ENCODE peak calls at places on chromosomes 12 and 14, in eight cellular contexts. One of them, this sample, is unnamed.

GRCh38 chr14:55877942-55878341 is 240.3 kb upstream of the PELI2 start:
- DNase-seq in A549: no peak
- DNase-seq in HCT116: no peak
- DNase-seq in right lobe of liver: no peak
- DNase-seq in NB4: no peak
- DNase-seq in transverse colon: no peak
- DNase-seq in lower leg skin: no peak
- DNase-seq in GM12878: no peak
- DNase-seq in this sample: no peak

GRCh38 chr12:114895822-114896221 is 211.8 kb upstream of the TBX3 start:
- DNase-seq in GM12878: no peak
- DNase-seq in A549: no peak
- DNase-seq in lower leg skin: no peak
- DNase-seq in HCT116: no peak
- DNase-seq in NB4: peak; percentile 6
- DNase-seq in transverse colon: no peak
- DNase-seq in right lobe of liver: no peak
- DNase-seq in this sample: no peak

GRCh38 chr14:24392327-24393098 is 6.3 kb upstream of the NYNRIN start:
- DNase-seq in lower leg skin: no peak
- DNase-seq in transverse colon: no peak
- DNase-seq in NB4: no peak
- DNase-seq in HCT116: peak; percentile 62
- DNase-seq in A549: peak; percentile 62
- DNase-seq in right lobe of liver: no peak
- DNase-seq in GM12878: no peak
- DNase-seq in this sample: no peak

GRCh38 chr12:55938826-55939501 is 8.0 kb downstream of the DGKA start:
- DNase-seq in NB4: no peak
- DNase-seq in A549: no peak
- DNase-seq in HCT116: no peak
- DNase-seq in right lobe of liver: no peak
- DNase-seq in lower leg skin: no peak
- DNase-seq in transverse colon: no peak
- DNase-seq in GM12878: no peak
- DNase-seq in this sample: no peak

GRCh38 chr12:92953747-92954146 is 24.7 kb upstream of the EEA1 start:
- DNase-seq in GM12878: no peak
- DNase-seq in A549: no peak
- DNase-seq in NB4: peak; percentile 29
- DNase-seq in lower leg skin: no peak
- DNase-seq in HCT116: no peak
- DNase-seq in transverse colon: no peak
- DNase-seq in right lobe of liver: no peak
- DNase-seq in this sample: peak; percentile 30

GRCh38 chr14:39603942-39604341 is 171.7 kb upstream of the FBXO33 start:
- DNase-seq in NB4: no peak
- DNase-seq in HCT116: no peak
- DNase-seq in right lobe of liver: no peak
- DNase-seq in A549: no peak
- DNase-seq in transverse colon: no peak
- DNase-seq in lower leg skin: no peak
- DNase-seq in GM12878: no peak
- DNase-seq in this sample: no peak

GRCh38 chr14:54209501-54210231 is 187.1 kb upstream of the CDKN3 start:
- DNase-seq in right lobe of liver: no peak
- DNase-seq in NB4: no peak
- DNase-seq in GM12878: no peak
- DNase-seq in A549: no peak
- DNase-seq in HCT116: no peak
- DNase-seq in lower leg skin: no peak
- DNase-seq in transverse colon: no peak
- DNase-seq in this sample: no peak

GRCh38 chr12:4763549-4763948 is 43.3 kb downstream of the GALNT8 start:
- DNase-seq in transverse colon: peak; percentile 25
- DNase-seq in HCT116: peak; percentile 45
- DNase-seq in lower leg skin: no peak
- DNase-seq in A549: peak; percentile 31
- DNase-seq in right lobe of liver: no peak
- DNase-seq in GM12878: no peak
- DNase-seq in NB4: no peak
- DNase-seq in this sample: no peak

GRCh38 chr14:102088012-102088792 is 1.4 kb upstream of the HSP90AA1 start:
- DNase-seq in transverse colon: peak; percentile 56
- DNase-seq in right lobe of liver: peak; percentile 70
- DNase-seq in A549: no peak
- DNase-seq in GM12878: peak; percentile 21
- DNase-seq in HCT116: no peak
- DNase-seq in NB4: peak; percentile 96
- DNase-seq in lower leg skin: peak; percentile 56
- DNase-seq in this sample: peak; percentile 66

GRCh38 chr12:58105225-58106119 is 164.1 kb downstream of the ATP23 start:
- DNase-seq in lower leg skin: no peak
- DNase-seq in A549: peak; percentile 14
- DNase-seq in HCT116: no peak
- DNase-seq in GM12878: no peak
- DNase-seq in NB4: no peak
- DNase-seq in right lobe of liver: no peak
- DNase-seq in transverse colon: no peak
- DNase-seq in this sample: no peak

GRCh38 chr12:108854055-108854452 is 3.3 kb downstream of the SSH1 start:
- DNase-seq in NB4: peak; percentile 61
- DNase-seq in GM12878: peak; percentile 52
- DNase-seq in right lobe of liver: no peak
- DNase-seq in HCT116: no peak
- DNase-seq in A549: no peak
- DNase-seq in transverse colon: no peak
- DNase-seq in lower leg skin: no peak
- DNase-seq in this sample: peak; percentile 68

GRCh38 chr12:108856170-108856427 is 1.3 kb downstream of the SSH1 start:
- DNase-seq in right lobe of liver: peak; percentile 40
- DNase-seq in HCT116: no peak
- DNase-seq in lower leg skin: no peak
- DNase-seq in GM12878: no peak
- DNase-seq in NB4: no peak
- DNase-seq in A549: no peak
- DNase-seq in transverse colon: no peak
- DNase-seq in this sample: no peak

GRCh38 chr12:108853426-108853825 is 4.0 kb downstream of the SSH1 start:
- DNase-seq in NB4: no peak
- DNase-seq in right lobe of liver: no peak
- DNase-seq in HCT116: no peak
- DNase-seq in lower leg skin: no peak
- DNase-seq in GM12878: no peak
- DNase-seq in A549: no peak
- DNase-seq in transverse colon: no peak
- DNase-seq in this sample: no peak

GRCh38 chr12:108855284-108856169 is 1.9 kb downstream of the SSH1 start:
- DNase-seq in NB4: peak; percentile 96
- DNase-seq in A549: no peak
- DNase-seq in HCT116: no peak
- DNase-seq in lower leg skin: no peak
- DNase-seq in GM12878: no peak
- DNase-seq in right lobe of liver: no peak
- DNase-seq in transverse colon: no peak
- DNase-seq in this sample: peak; percentile 61

DNA sequence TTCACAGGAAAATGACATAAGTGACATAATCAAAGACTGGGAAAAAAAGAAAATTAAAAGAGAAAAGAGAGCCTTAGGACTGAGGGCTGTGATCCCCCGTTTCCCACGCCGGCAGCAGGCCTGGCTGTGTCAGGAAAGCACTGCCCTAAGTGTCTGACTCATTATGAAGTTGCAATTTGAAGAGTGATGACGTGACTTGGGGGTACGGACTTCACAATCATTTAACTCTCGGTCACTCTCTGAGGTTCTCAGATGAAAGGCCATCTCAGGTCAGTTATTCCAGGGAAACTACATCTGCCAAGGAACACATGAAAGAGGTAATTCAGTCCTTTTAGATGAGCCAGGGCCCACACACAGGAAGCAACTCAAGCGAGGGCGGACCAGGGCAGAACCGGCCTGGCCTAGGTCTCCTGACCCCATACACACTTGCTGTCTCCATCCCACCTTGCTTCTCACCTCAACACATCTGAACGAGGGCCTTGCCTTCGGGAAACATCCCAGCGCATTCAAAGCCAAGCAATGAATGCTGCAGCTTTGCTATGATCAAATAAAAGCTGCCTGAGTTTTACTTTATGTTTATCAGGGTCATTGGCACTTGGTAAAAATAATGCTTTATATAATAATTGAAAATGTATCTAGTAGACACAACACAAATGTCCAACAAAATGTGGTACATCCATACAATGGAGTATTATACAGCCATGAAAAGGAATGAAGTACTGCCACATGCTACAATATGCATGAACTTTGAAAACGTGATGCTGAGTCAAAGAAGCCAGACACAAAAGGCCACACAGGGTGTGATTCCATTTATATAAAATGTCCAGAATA is 2.7 kb downstream of the SSH1 start:
- DNase-seq in GM12878: peak; percentile 83
- DNase-seq in transverse colon: no peak
- DNase-seq in NB4: no peak
- DNase-seq in A549: peak; percentile 75
- DNase-seq in lower leg skin: no peak
- DNase-seq in right lobe of liver: peak; percentile 53
- DNase-seq in HCT116: peak; percentile 98
- DNase-seq in this sample: peak; percentile 46
- TF ChIP-seq POLR2A in GM12878: no peak
- TF ChIP-seq POLR2A in transverse colon: peak; percentile 10
- TF ChIP-seq POLR2A in NB4: no peak
- TF ChIP-seq POLR2A in A549: no peak
- TF ChIP-seq POLR2A in lower leg skin: no peak
- TF ChIP-seq POLR2A in right lobe of liver: no peak
- TF ChIP-seq POLR2A in HCT116: no peak
- TF ChIP-seq POLR2A in this sample: no peak

DNA sequence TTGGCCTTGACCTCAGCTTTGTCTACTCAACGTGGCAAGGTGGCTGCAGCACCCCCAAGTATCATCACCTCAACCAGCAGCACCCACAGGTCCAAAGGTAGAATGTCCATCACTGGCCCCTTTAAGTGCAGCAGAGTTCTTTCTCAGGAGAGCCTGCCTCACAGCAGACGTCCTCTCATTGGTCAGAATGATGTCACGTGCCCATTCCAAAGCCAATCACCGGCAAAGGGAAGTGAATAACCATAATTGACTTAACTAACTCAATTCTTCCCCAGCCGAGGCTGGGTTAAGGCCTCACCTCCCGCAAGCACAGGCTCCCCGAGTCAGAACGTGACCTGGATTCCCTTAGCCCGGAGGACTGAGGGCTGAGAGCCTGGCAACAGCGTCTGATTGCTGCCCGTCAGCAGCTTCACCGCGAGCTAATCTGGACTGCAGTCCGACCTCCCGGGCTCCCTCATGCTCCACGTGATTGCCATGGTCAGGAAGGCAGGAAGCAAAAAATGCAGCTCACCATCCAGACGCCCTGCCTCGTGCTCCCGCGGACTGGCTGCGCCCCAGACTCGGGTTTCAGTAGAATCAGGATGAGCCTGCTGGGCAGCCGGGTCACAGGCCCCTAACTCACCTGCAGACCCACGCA is 92.1 kb upstream of the FZD10 start:
- DNase-seq in GM12878: no peak
- DNase-seq in right lobe of liver: no peak
- DNase-seq in NB4: peak; percentile 15
- DNase-seq in transverse colon: no peak
- DNase-seq in lower leg skin: peak; percentile 46
- DNase-seq in A549: no peak
- DNase-seq in HCT116: no peak
- DNase-seq in this sample: no peak
- TF ChIP-seq POLR2A in GM12878: no peak
- TF ChIP-seq POLR2A in right lobe of liver: no peak
- TF ChIP-seq POLR2A in NB4: no peak
- TF ChIP-seq POLR2A in transverse colon: no peak
- TF ChIP-seq POLR2A in lower leg skin: no peak
- TF ChIP-seq POLR2A in A549: no peak
- TF ChIP-seq POLR2A in HCT116: no peak
- TF ChIP-seq POLR2A in this sample: no peak

DNA sequence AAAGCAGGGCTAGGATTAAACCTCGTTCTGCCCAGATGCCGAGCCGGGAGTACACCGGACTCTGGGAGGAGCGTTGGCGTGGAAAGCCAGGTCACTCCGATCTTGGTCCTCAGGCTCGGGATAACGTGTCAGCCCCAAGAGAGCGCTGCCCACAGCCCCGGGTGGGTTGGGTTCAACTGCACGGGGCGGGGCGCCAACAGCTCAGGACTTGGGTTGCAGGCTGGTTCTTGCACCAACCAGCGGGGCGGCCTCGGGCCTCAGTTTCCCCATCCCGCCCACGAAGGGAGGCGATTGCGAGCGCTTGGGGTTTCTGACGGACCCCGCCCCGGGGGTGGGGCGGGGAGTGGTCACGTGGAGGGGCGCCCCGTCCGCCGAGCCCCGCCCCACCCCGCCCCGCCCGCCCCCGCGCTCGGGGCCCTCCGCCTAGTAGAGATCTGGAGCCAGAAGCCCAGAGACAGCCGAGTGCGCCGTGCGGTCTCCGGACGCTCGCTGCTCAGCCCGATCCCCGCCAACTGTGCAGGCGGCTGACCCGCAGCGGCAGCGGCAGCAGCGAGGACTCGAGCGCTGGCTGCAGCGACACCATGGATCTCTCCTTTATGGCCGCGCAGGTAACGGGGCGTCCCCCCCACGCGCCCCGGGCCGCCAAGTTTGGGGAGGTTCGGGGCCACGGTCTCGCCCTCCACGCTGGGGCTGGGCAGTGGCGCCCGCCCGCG is at the start of gene C14orf132:
- DNase-seq in A549: peak; percentile 52
- DNase-seq in lower leg skin: peak; percentile 50
- DNase-seq in HCT116: peak; percentile 18
- DNase-seq in GM12878: no peak
- DNase-seq in NB4: no peak
- DNase-seq in transverse colon: peak; percentile 67
- DNase-seq in right lobe of liver: peak; percentile 86
- DNase-seq in this sample: peak; percentile 13
- TF ChIP-seq POLR2A in A549: peak; percentile 57
- TF ChIP-seq POLR2A in lower leg skin: no peak
- TF ChIP-seq POLR2A in HCT116: peak; percentile 49
- TF ChIP-seq POLR2A in GM12878: peak; percentile 55
- TF ChIP-seq POLR2A in NB4: no peak
- TF ChIP-seq POLR2A in transverse colon: peak; percentile 46
- TF ChIP-seq POLR2A in right lobe of liver: peak; percentile 81
- TF ChIP-seq POLR2A in this sample: no peak

GRCh38 chr14:103333754-103334643 is at the start of gene EIF5:
- DNase-seq in transverse colon: peak; percentile 99
- DNase-seq in HCT116: peak; percentile 96
- DNase-seq in A549: peak; percentile 86
- DNase-seq in GM12878: peak; percentile 95
- DNase-seq in right lobe of liver: peak; percentile 99
- DNase-seq in lower leg skin: peak; percentile 99
- DNase-seq in NB4: peak; percentile 98
- DNase-seq in this sample: peak; percentile 99
- TF ChIP-seq POLR2A in transverse colon: peak; percentile 100
- TF ChIP-seq POLR2A in HCT116: peak; percentile 90
- TF ChIP-seq POLR2A in A549: peak; percentile 92
- TF ChIP-seq POLR2A in GM12878: peak; percentile 98
- TF ChIP-seq POLR2A in right lobe of liver: peak; percentile 100
- TF ChIP-seq POLR2A in lower leg skin: no peak
- TF ChIP-seq POLR2A in NB4: peak; percentile 96
- TF ChIP-seq POLR2A in this sample: peak; percentile 100